ENCODE peak calls at places on chromosomes 6 and 20, in four cellular contexts. Y is stimulated activated CD4-positive, alpha-beta T cell treated with anti-CD3 and anti-CD28 coated beads, Interleukin-15, amount 100 ng/mL, for 24 hours; K is fibroblast of the conjunctiva; P is CD8-positive, alpha-beta T cell. Q is an unnamed sample.

GRCh38 chr6:78883651-78884050 is 16.3 kb downstream of the IRAK1BP1 start:
- DNase-seq in Y (no peak), K (no peak), P (no peak), Q (no peak)

GRCh38 chr20:50027611-50028105 is 44.9 kb downstream of the SNAI1 start:
- DNase-seq in Y (no peak), K (peak; percentile 47), P (no peak), Q (peak; percentile 53)

GRCh38 chr6:5484692-5485091 is 223.4 kb downstream of the FARS2 start:
- DNase-seq in Y (no peak), K (no peak), P (no peak), Q (no peak)

GRCh38 chr20:37415118-37416085 is 69.5 kb downstream of the SRC start:
- DNase-seq in Y (no peak), K (no peak), P (no peak), Q (no peak)

GRCh38 chr6:123771126-123771525 is 32.5 kb upstream of the NKAIN2 start:
- DNase-seq in Y (no peak), K (no peak), P (no peak), Q (no peak)

GRCh38 chr20:53734006-53734688 is 140.5 kb upstream of the ZNF217 start:
- DNase-seq in Y (no peak), K (no peak), P (no peak), Q (no peak)

GRCh38 chr6:5102266-5102970 is 17.3 kb downstream of the PPP1R3G start:
- DNase-seq in Y (no peak), K (no peak), P (no peak), Q (no peak)

GRCh38 chr6:113586966-113587699 is 270.0 kb upstream of the MARCKS start:
- DNase-seq in Y (no peak), K (no peak), P (no peak), Q (no peak)

GRCh38 chr6:128076843-128077242 is 176.0 kb upstream of the THEMIS start:
- DNase-seq in Y (no peak), K (no peak), P (no peak), Q (no peak)

GRCh38 chr6:12605888-12606345 is 110.7 kb upstream of the PHACTR1 start:
- DNase-seq in Y (peak; percentile 58), K (peak; percentile 47), P (no peak), Q (peak; percentile 36)

GRCh38 chr20:41895216-41895615 is 277.0 kb upstream of the CHD6 start:
- DNase-seq in Y (no peak), K (no peak), P (no peak), Q (no peak)

GRCh38 chr6:53702316-53702715 is 36.8 kb upstream of the KLHL31 start:
- DNase-seq in Y (no peak), K (no peak), P (no peak), Q (no peak)

GRCh38 chr6:43120938-43121913 is 45.1 kb downstream of the PTK7 start:
- DNase-seq in Y (no peak), K (peak; percentile 97), P (no peak), Q (peak; percentile 94)

GRCh38 chr20:23136893-23137745 is 51.0 kb upstream of the CD93 start:
- DNase-seq in Y (no peak), K (no peak), P (no peak), Q (no peak)

GRCh38 chr20:64009811-64010387 is 26.1 kb upstream of the C20orf204 start:
- DNase-seq in Y (no peak), K (no peak), P (no peak), Q (no peak)

GRCh38 chr20:25389381-25389857 is 1.2 kb downstream of the ABHD12 start:
- DNase-seq in Y (no peak), K (no peak), P (no peak), Q (no peak)

GRCh38 chr6:137900815-137901214 is 33.8 kb downstream of the TNFAIP3 start:
- DNase-seq in Y (no peak), K (no peak), P (no peak), Q (no peak)

GRCh38 chr20:62406635-62407176 is 379 bp downstream of the CABLES2 start:
- DNase-seq in Y (no peak), K (no peak), P (no peak), Q (no peak)

GRCh38 chr20:17390655-17391054 is 140.5 kb downstream of the BFSP1 start:
- DNase-seq in Y (no peak), K (no peak), P (no peak), Q (no peak)

GRCh38 chr20:24785141-24785924 is 163.7 kb upstream of the CST7 start:
- DNase-seq in Y (no peak), K (no peak), P (no peak), Q (no peak)

Q was measured in AG04450.